ENCODE peak calls at places on chromosomes 3 and 15, in ten cellular contexts. Q, I, B, H, X, F, Z, W, P and G are unnamed samples.
A peak's percentile ranks its signal among the peaks of the same experiment; 100 is the strongest.

GRCh38 chr3:102715030-102715697 is 280.3 kb downstream of the ZPLD1 start:
- DNase-seq in Q (peak; percentile 42), I (no peak), B (no peak), H (no peak), X (peak; percentile 89), F (peak; percentile 6), Z (no peak), W (peak; percentile 22), P (peak; percentile 44), G (peak; percentile 44)

GRCh38 chr3:126667631-126668449 is 12.9 kb upstream of the TXNRD3 start:
- DNase-seq in Q (no peak), I (no peak), B (no peak), H (no peak), X (no peak), F (no peak), Z (no peak), W (no peak), P (no peak), G (no peak)

GRCh38 chr3:166446986-166447385 is 609.8 kb upstream of the BCHE start:
- DNase-seq in Q (no peak), I (no peak), B (no peak), H (no peak), X (no peak), F (no peak), Z (no peak), W (no peak), P (no peak), G (no peak)

GRCh38 chr15:72033711-72034110 is 84.2 kb downstream of the MYO9A start:
- DNase-seq in Q (no peak), I (no peak), B (no peak), H (no peak), X (peak; percentile 18), F (no peak), Z (peak; percentile 73), W (no peak), P (no peak), G (no peak)

GRCh38 chr15:53296603-53297002 is 462.9 kb downstream of the WDR72 start:
- DNase-seq in Q (no peak), I (no peak), B (no peak), H (no peak), X (no peak), F (no peak), Z (no peak), W (no peak), P (no peak), G (no peak)

GRCh38 chr15:43769584-43770228 is 7.1 kb downstream of the ELL3 start:
- DNase-seq in Q (peak; percentile 47), I (peak; percentile 52), B (peak; percentile 75), H (peak; percentile 44), X (peak; percentile 67), F (no peak), Z (peak; percentile 65), W (peak; percentile 53), P (peak; percentile 68), G (peak; percentile 53)

GRCh38 chr3:53202331-53203015 is 41.5 kb downstream of the PRKCD start:
- DNase-seq in Q (no peak), I (no peak), B (no peak), H (peak; percentile 70), X (no peak), F (no peak), Z (no peak), W (no peak), P (no peak), G (no peak)

GRCh38 chr3:14608298-14608697 is 43.3 kb upstream of the CCDC174 start:
- DNase-seq in Q (no peak), I (no peak), B (no peak), H (no peak), X (no peak), F (no peak), Z (no peak), W (no peak), P (no peak), G (no peak)

GRCh38 chr3:48999085-48999858 is 7.9 kb upstream of the WDR6 start:
- DNase-seq in Q (no peak), I (no peak), B (no peak), H (peak; percentile 53), X (no peak), F (no peak), Z (no peak), W (no peak), P (no peak), G (no peak)